ENCODE peak calls at places on chromosomes 13 and 19, in five cellular contexts. One of them, this sample, is unnamed. For H3K9me3, the result is how much of the 10 kb centered on the place peaks cover.

GRCh38 chr13:26880741-26881140 is 120.2 kb upstream of the GPR12 start:
- DNase-seq in heart left ventricle: no peak
- DNase-seq in Peyer's patch: no peak
- DNase-seq in CD8-positive, alpha-beta T cell: no peak
- DNase-seq in Panc1: no peak
- DNase-seq in this sample: no peak

GRCh38 chr13:64332048-64332447 is 2898.1 kb downstream of the PCDH9 start:
- DNase-seq in heart left ventricle: no peak
- DNase-seq in Peyer's patch: no peak
- DNase-seq in CD8-positive, alpha-beta T cell: no peak
- DNase-seq in Panc1: no peak
- DNase-seq in this sample: no peak

GRCh38 chr13:81917829-81918228 is 1576.9 kb upstream of the SPRY2 start:
- DNase-seq in heart left ventricle: no peak
- DNase-seq in Peyer's patch: no peak
- DNase-seq in CD8-positive, alpha-beta T cell: no peak
- DNase-seq in Panc1: no peak
- DNase-seq in this sample: no peak

GRCh38 chr13:50191004-50191403 is 175.8 kb downstream of the KCNRG start:
- DNase-seq in heart left ventricle: no peak
- DNase-seq in Peyer's patch: no peak
- DNase-seq in CD8-positive, alpha-beta T cell: no peak
- DNase-seq in Panc1: no peak
- DNase-seq in this sample: no peak

GRCh38 chr13:25214371-25215252 is 42.5 kb upstream of the AMER2 start:
- DNase-seq in heart left ventricle: no peak
- DNase-seq in Peyer's patch: no peak
- DNase-seq in CD8-positive, alpha-beta T cell: no peak
- DNase-seq in Panc1: no peak
- DNase-seq in this sample: no peak

GRCh38 chr19:6737873-6738725 is 719 bp upstream of the GPR108 start:
- DNase-seq in heart left ventricle: peak
- DNase-seq in Peyer's patch: peak
- DNase-seq in CD8-positive, alpha-beta T cell: peak
- DNase-seq in Panc1: peak
- DNase-seq in this sample: peak

GRCh38 chr13:101289764-101290163 is 126.5 kb downstream of the NALCN start:
- DNase-seq in heart left ventricle: no peak
- DNase-seq in Peyer's patch: no peak
- DNase-seq in CD8-positive, alpha-beta T cell: no peak
- DNase-seq in Panc1: no peak
- DNase-seq in this sample: no peak

GRCh38 chr19:46598372-46598917 is 2.7 kb upstream of the CALM3 start:
- DNase-seq in heart left ventricle: no peak
- DNase-seq in Peyer's patch: no peak
- DNase-seq in CD8-positive, alpha-beta T cell: no peak
- DNase-seq in Panc1: no peak
- DNase-seq in this sample: no peak

GRCh38 chr19:38690146-38690545 is 42.7 kb downstream of the ACTN4 start:
- DNase-seq in heart left ventricle: no peak
- DNase-seq in Peyer's patch: no peak
- DNase-seq in CD8-positive, alpha-beta T cell: no peak
- DNase-seq in Panc1: no peak
- DNase-seq in this sample: no peak

GRCh38 chr13:114151565-114152284 is 19.3 kb upstream of the RASA3 start:
- DNase-seq in heart left ventricle: peak
- DNase-seq in Peyer's patch: peak
- DNase-seq in CD8-positive, alpha-beta T cell: peak
- DNase-seq in Panc1: no peak
- DNase-seq in this sample: peak

GRCh38 chr13:25088562-25089221 is 7.2 kb upstream of the PABPC3 start:
- DNase-seq in heart left ventricle: no peak
- DNase-seq in Peyer's patch: no peak
- DNase-seq in CD8-positive, alpha-beta T cell: no peak
- DNase-seq in Panc1: no peak
- DNase-seq in this sample: no peak

GRCh38 chr19:56377105-56377924 is 16.0 kb downstream of the ZNF582 start:
- DNase-seq in heart left ventricle: no peak
- DNase-seq in Peyer's patch: no peak
- DNase-seq in CD8-positive, alpha-beta T cell: no peak
- DNase-seq in Panc1: no peak
- DNase-seq in this sample: no peak

GRCh38 chr19:862529-863304 is 3.3 kb downstream of the CFD start:
- DNase-seq in heart left ventricle: no peak
- DNase-seq in Peyer's patch: peak
- DNase-seq in CD8-positive, alpha-beta T cell: peak
- DNase-seq in Panc1: no peak
- DNase-seq in this sample: peak

GRCh38 chr13:88627071-88627470 is 955.9 kb downstream of the SLITRK5 start:
- DNase-seq in heart left ventricle: no peak
- DNase-seq in Peyer's patch: no peak
- DNase-seq in CD8-positive, alpha-beta T cell: no peak
- DNase-seq in Panc1: no peak
- DNase-seq in this sample: no peak

GRCh38 chr19:51726049-51726448 is 2.3 kb upstream of the HAS1 start:
- DNase-seq in heart left ventricle: peak
- DNase-seq in Peyer's patch: no peak
- DNase-seq in CD8-positive, alpha-beta T cell: no peak
- DNase-seq in Panc1: no peak
- DNase-seq in this sample: peak

GRCh38 chr13:111534646-111535461 is 214.4 kb downstream of the TEX29 start:
- DNase-seq in heart left ventricle: no peak
- DNase-seq in Peyer's patch: no peak
- DNase-seq in CD8-positive, alpha-beta T cell: no peak
- DNase-seq in Panc1: no peak
- DNase-seq in this sample: no peak

GRCh38 chr19:51882518-51882917 is 5.2 kb downstream of the ZNF577 start:
- DNase-seq in heart left ventricle: no peak
- DNase-seq in Peyer's patch: no peak
- DNase-seq in CD8-positive, alpha-beta T cell: no peak
- DNase-seq in Panc1: no peak
- DNase-seq in this sample: no peak

GRCh38 chr19:46786236-46787039 is 2.0 kb downstream of the SLC1A5 start:
- DNase-seq in heart left ventricle: peak
- DNase-seq in Peyer's patch: peak
- DNase-seq in CD8-positive, alpha-beta T cell: peak
- DNase-seq in Panc1: no peak
- DNase-seq in this sample: peak

GRCh38 chr13:101925731-101926130 is 473.3 kb downstream of the ITGBL1 start:
- DNase-seq in heart left ventricle: no peak
- DNase-seq in Peyer's patch: no peak
- DNase-seq in CD8-positive, alpha-beta T cell: no peak
- DNase-seq in Panc1: no peak
- DNase-seq in this sample: no peak

GRCh38 chr13:34070006-34070405 is 252.1 kb downstream of the RFC3 start:
- DNase-seq in heart left ventricle: no peak
- DNase-seq in Peyer's patch: no peak
- DNase-seq in CD8-positive, alpha-beta T cell: no peak
- DNase-seq in Panc1: no peak
- DNase-seq in this sample: no peak

GRCh38 chr13:97506511-97506910 is 72.5 kb downstream of the RAP2A start:
- DNase-seq in heart left ventricle: no peak
- DNase-seq in Peyer's patch: no peak
- DNase-seq in CD8-positive, alpha-beta T cell: no peak
- DNase-seq in Panc1: no peak
- DNase-seq in this sample: no peak

GRCh38 chr19:10762656-10763055 is 44.8 kb downstream of the DNM2 start:
- DNase-seq in heart left ventricle: peak
- DNase-seq in Peyer's patch: peak
- DNase-seq in CD8-positive, alpha-beta T cell: peak
- DNase-seq in Panc1: no peak
- DNase-seq in this sample: no peak

GRCh38 chr13:108194435-108194936 is 20.9 kb downstream of the LIG4 start:
- DNase-seq in heart left ventricle: no peak
- DNase-seq in Peyer's patch: no peak
- DNase-seq in CD8-positive, alpha-beta T cell: no peak
- DNase-seq in Panc1: no peak
- DNase-seq in this sample: no peak

GRCh38 chr13:74080762-74081161 is 53.4 kb downstream of the KLF12 start:
- DNase-seq in heart left ventricle: no peak
- DNase-seq in Peyer's patch: no peak
- DNase-seq in CD8-positive, alpha-beta T cell: no peak
- DNase-seq in Panc1: no peak
- DNase-seq in this sample: no peak

GRCh38 chr13:24630851-24631341 is 49.3 kb upstream of the ATP12A start:
- DNase-seq in heart left ventricle: no peak
- DNase-seq in Peyer's patch: no peak
- DNase-seq in CD8-positive, alpha-beta T cell: no peak
- DNase-seq in Panc1: no peak
- DNase-seq in this sample: peak

GRCh38 chr19:1521636-1522035 is 2.2 kb upstream of the PLK5 start:
- DNase-seq in heart left ventricle: no peak
- DNase-seq in Peyer's patch: no peak
- DNase-seq in CD8-positive, alpha-beta T cell: no peak
- DNase-seq in Panc1: no peak
- DNase-seq in this sample: no peak

GRCh38 chr19:45059258-45059965 is 16.9 kb downstream of the ZNF296 start:
- DNase-seq in heart left ventricle: peak
- DNase-seq in Peyer's patch: peak
- DNase-seq in CD8-positive, alpha-beta T cell: peak
- DNase-seq in Panc1: peak
- DNase-seq in this sample: peak

GRCh38 chr19:18972301-18972831 is 31.3 kb upstream of the HOMER3 start:
- DNase-seq in heart left ventricle: no peak
- DNase-seq in Peyer's patch: no peak
- DNase-seq in CD8-positive, alpha-beta T cell: no peak
- DNase-seq in Panc1: no peak
- DNase-seq in this sample: no peak

GRCh38 chr13:35697281-35697680 is 220.8 kb upstream of the MAB21L1 start:
- DNase-seq in heart left ventricle: no peak
- DNase-seq in Peyer's patch: no peak
- DNase-seq in CD8-positive, alpha-beta T cell: no peak
- DNase-seq in Panc1: no peak
- DNase-seq in this sample: no peak

GRCh38 chr13:27309967-27310598 is 39.5 kb downstream of the RASL11A start:
- DNase-seq in heart left ventricle: no peak
- DNase-seq in Peyer's patch: no peak
- DNase-seq in CD8-positive, alpha-beta T cell: no peak
- DNase-seq in Panc1: peak
- DNase-seq in this sample: no peak

GRCh38 chr13:48006396-48006795 is 5.3 kb upstream of the SUCLA2 start:
- DNase-seq in heart left ventricle: no peak
- DNase-seq in Peyer's patch: no peak
- DNase-seq in CD8-positive, alpha-beta T cell: no peak
- DNase-seq in Panc1: no peak
- DNase-seq in this sample: no peak

GRCh38 chr13:100514788-100515409 is 73.7 kb downstream of the GGACT start:
- DNase-seq in heart left ventricle: peak
- DNase-seq in Peyer's patch: peak
- DNase-seq in CD8-positive, alpha-beta T cell: peak
- DNase-seq in Panc1: peak
- DNase-seq in this sample: peak

GRCh38 chr13:108342369-108343289 is 73.1 kb downstream of the TNFSF13B start:
- DNase-seq in heart left ventricle: no peak
- DNase-seq in Peyer's patch: no peak
- DNase-seq in CD8-positive, alpha-beta T cell: no peak
- DNase-seq in Panc1: peak
- DNase-seq in this sample: no peak

GRCh38 chr19:8601796-8602195 is 8.7 kb downstream of the ADAMTS10 start:
- DNase-seq in heart left ventricle: no peak
- DNase-seq in Peyer's patch: no peak
- DNase-seq in CD8-positive, alpha-beta T cell: no peak
- DNase-seq in Panc1: no peak
- DNase-seq in this sample: no peak
- H3K4me3 ChIP-seq in heart left ventricle: no peak
- H3K4me3 ChIP-seq in Peyer's patch: no peak
- H3K4me3 ChIP-seq in CD8-positive, alpha-beta T cell: no peak
- H3K4me3 ChIP-seq in Panc1: no peak
- H3K4me3 ChIP-seq in this sample: no peak

GRCh38 chr19:20565321-20566018 is at the start of gene ZNF737:
- DNase-seq in heart left ventricle: peak
- DNase-seq in Peyer's patch: peak
- DNase-seq in CD8-positive, alpha-beta T cell: peak
- DNase-seq in Panc1: peak
- DNase-seq in this sample: peak
- TF ChIP-seq CTCF in heart left ventricle: peak
- TF ChIP-seq CTCF in Peyer's patch: no peak
- TF ChIP-seq CTCF in CD8-positive, alpha-beta T cell: no peak
- TF ChIP-seq CTCF in Panc1: peak
- TF ChIP-seq CTCF in this sample: peak

GRCh38 chr19:58128041-58128685 is 22.4 kb downstream of the ZNF329 start:
- DNase-seq in heart left ventricle: no peak
- DNase-seq in Peyer's patch: no peak
- DNase-seq in CD8-positive, alpha-beta T cell: no peak
- DNase-seq in Panc1: no peak
- DNase-seq in this sample: no peak

GRCh38 chr19:58134244-58134643 is 16.3 kb downstream of the ZNF329 start:
- DNase-seq in heart left ventricle: no peak
- DNase-seq in Peyer's patch: no peak
- DNase-seq in CD8-positive, alpha-beta T cell: no peak
- DNase-seq in Panc1: no peak
- DNase-seq in this sample: no peak

GRCh38 chr19:58123354-58123753 is 25.3 kb upstream of the ZSCAN18 start:
- DNase-seq in heart left ventricle: no peak
- DNase-seq in Peyer's patch: no peak
- DNase-seq in CD8-positive, alpha-beta T cell: no peak
- DNase-seq in Panc1: no peak
- DNase-seq in this sample: no peak

GRCh38 chr19:58129284-58129683 is 21.3 kb downstream of the ZNF329 start:
- DNase-seq in heart left ventricle: no peak
- DNase-seq in Peyer's patch: no peak
- DNase-seq in CD8-positive, alpha-beta T cell: no peak
- DNase-seq in Panc1: no peak
- DNase-seq in this sample: no peak
- H3K9me3 ChIP-seq in heart left ventricle: under half
- H3K9me3 ChIP-seq in Peyer's patch: under half
- H3K9me3 ChIP-seq in CD8-positive, alpha-beta T cell: half or more
- H3K9me3 ChIP-seq in Panc1: half or more
- H3K9me3 ChIP-seq in this sample: half or more

DNA sequence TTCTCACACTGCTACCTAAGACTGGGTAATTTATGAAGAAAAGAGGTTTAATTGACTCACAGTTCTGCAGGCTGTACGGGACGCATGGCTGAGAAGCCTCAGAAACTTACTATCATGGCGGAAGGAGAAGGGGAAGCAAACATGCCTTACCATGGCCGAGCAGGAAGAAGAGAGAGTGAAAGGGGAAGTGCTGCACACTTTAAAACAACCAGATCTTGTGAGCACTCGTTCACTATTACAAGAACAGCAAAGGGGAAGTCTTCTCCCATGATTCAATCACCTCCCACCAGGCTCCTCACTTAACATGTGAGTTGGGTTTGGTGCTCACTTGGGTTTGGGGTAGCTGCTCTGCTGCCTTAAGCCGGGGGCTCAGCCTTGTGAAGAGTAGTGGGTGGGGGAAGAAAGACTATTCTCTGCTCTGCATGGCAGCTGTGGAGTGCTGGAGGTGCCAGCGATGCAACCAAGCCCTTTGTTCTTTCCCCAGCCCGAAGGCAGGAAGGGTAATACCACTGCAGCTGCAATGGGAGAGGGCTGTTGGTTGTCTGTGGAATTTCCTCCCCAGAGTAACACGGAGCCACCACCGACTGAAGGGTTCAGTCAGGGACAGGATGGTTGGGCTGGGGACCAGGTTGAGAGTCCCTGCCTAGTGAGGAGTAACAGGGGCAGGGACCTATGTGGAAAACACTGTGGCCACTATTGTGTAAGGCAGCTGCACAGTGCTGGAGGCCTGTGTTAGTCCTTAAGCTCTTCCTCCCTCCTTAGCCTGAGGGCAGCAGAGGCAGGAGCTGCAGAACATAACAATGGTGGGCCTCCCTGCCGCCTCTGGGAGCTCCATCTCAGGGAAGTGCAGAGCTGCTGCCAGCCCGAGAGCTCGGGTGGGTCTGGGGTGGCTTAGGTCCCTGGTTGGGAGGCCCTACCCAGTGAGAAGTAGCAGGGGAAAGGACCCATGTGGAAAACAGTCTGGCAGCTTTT is 1262.5 kb downstream of the EFNB2 start:
- DNase-seq in heart left ventricle: no peak
- DNase-seq in Peyer's patch: no peak
- DNase-seq in CD8-positive, alpha-beta T cell: no peak
- DNase-seq in Panc1: no peak
- DNase-seq in this sample: no peak
- H3K4me3 ChIP-seq in heart left ventricle: no peak
- H3K4me3 ChIP-seq in Peyer's patch: no peak
- H3K4me3 ChIP-seq in CD8-positive, alpha-beta T cell: no peak
- H3K4me3 ChIP-seq in Panc1: no peak
- H3K4me3 ChIP-seq in this sample: no peak

This sample was measured in left lung.